ENCODE peak calls at places on chromosomes 11 and 22, in six cellular contexts. Z is GM04504; W is GM04503; S is activated CD8-positive, alpha-beta memory T cell treated with anti-CD3 and anti-CD28 coated beads, Interleukin-2, amount 50 U/mL, for 4 hours; Q is sciatic nerve; I is NCI-H460. U is an unnamed sample.

GRCh38 chr11:128039140-128040021 is 548.0 kb downstream of the ETS1 start:
- DNase-seq in Z (peak), W (peak), S (peak), Q (no peak), I (no peak), U (peak)

GRCh38 chr22:45107671-45108070 is 56.1 kb upstream of the NUP50 start:
- DNase-seq in Z (no peak), W (no peak), S (no peak), Q (no peak), I (no peak), U (no peak)

GRCh38 chr11:103332409-103332808 is 223.2 kb downstream of the DYNC2H1 start:
- DNase-seq in Z (no peak), W (no peak), S (no peak), Q (no peak), I (no peak), U (no peak)

GRCh38 chr11:94511932-94512781 is at the start of gene C11orf97:
- DNase-seq in Z (no peak), W (no peak), S (peak), Q (peak), I (no peak), U (no peak)

GRCh38 chr11:9203715-9204311 is 61.3 kb downstream of the DENND5A start:
- DNase-seq in Z (no peak), W (no peak), S (no peak), Q (no peak), I (no peak), U (no peak)

GRCh38 chr11:57444362-57445074 is 15.8 kb upstream of the RTN4RL2 start:
- DNase-seq in Z (no peak), W (no peak), S (no peak), Q (no peak), I (no peak), U (no peak)

GRCh38 chr11:88421530-88421929 is 84.0 kb upstream of the CTSC start:
- DNase-seq in Z (no peak), W (no peak), S (peak), Q (no peak), I (no peak), U (no peak)

GRCh38 chr11:130830563-130830950 is 85.7 kb downstream of the SNX19 start:
- DNase-seq in Z (no peak), W (no peak), S (no peak), Q (no peak), I (no peak), U (no peak)

GRCh38 chr11:35104655-35105054 is 34.3 kb upstream of the CD44 start:
- DNase-seq in Z (no peak), W (no peak), S (no peak), Q (no peak), I (no peak), U (no peak)

GRCh38 chr11:92227233-92227593 is 2.6 kb downstream of the FAT3 start:
- DNase-seq in Z (no peak), W (no peak), S (no peak), Q (no peak), I (no peak), U (no peak)

GRCh38 chr11:65366340-65366773 is 11.8 kb downstream of the TIGD3 start:
- DNase-seq in Z (peak), W (no peak), S (no peak), Q (no peak), I (peak), U (peak)

GRCh38 chr11:6992457-6993431 is 27.4 kb downstream of the ZNF214 start:
- DNase-seq in Z (peak), W (peak), S (no peak), Q (no peak), I (no peak), U (peak)

GRCh38 chr11:10331548-10332289 is 26.8 kb downstream of the ADM start:
- DNase-seq in Z (no peak), W (no peak), S (no peak), Q (no peak), I (no peak), U (no peak)

GRCh38 chr11:90204832-90205646 is 17.8 kb downstream of the CHORDC1 start:
- DNase-seq in Z (no peak), W (peak), S (no peak), Q (no peak), I (peak), U (no peak)

GRCh38 chr11:13357232-13357631 is 79.6 kb downstream of the BMAL1 start:
- DNase-seq in Z (no peak), W (no peak), S (no peak), Q (no peak), I (no peak), U (no peak)

GRCh38 chr11:93248602-93249001 is 50.8 kb upstream of the SLC36A4 start:
- DNase-seq in Z (no peak), W (no peak), S (no peak), Q (no peak), I (no peak), U (no peak)

GRCh38 chr11:68038226-68038717 is 553 bp upstream of the TCIRG1 start:
- DNase-seq in Z (no peak), W (no peak), S (no peak), Q (peak), I (no peak), U (no peak)

GRCh38 chr22:37325024-37325395 is 42.7 kb downstream of the CYTH4 start:
- DNase-seq in Z (no peak), W (no peak), S (no peak), Q (no peak), I (no peak), U (no peak)

GRCh38 chr11:110453684-110454354 is 24.1 kb downstream of the FDX1 start:
- DNase-seq in Z (no peak), W (no peak), S (no peak), Q (no peak), I (no peak), U (no peak)

GRCh38 chr22:30763815-30764686 is 69.4 kb downstream of the OSBP2 start:
- DNase-seq in Z (peak), W (no peak), S (peak), Q (no peak), I (peak), U (no peak)

GRCh38 chr11:85634747-85635146 is 6.4 kb downstream of the TMEM126B start:
- DNase-seq in Z (no peak), W (no peak), S (no peak), Q (no peak), I (no peak), U (no peak)

GRCh38 chr11:46122955-46123354 is 1.7 kb upstream of the PHF21A start:
- DNase-seq in Z (no peak), W (no peak), S (no peak), Q (no peak), I (no peak), U (no peak)

GRCh38 chr22:23240639-23241389 is 60.5 kb downstream of the BCR start:
- DNase-seq in Z (no peak), W (no peak), S (no peak), Q (no peak), I (no peak), U (no peak)

GRCh38 chr11:203056-203944 is 3.9 kb downstream of the BET1L start:
- DNase-seq in Z (no peak), W (no peak), S (peak), Q (no peak), I (no peak), U (no peak)

GRCh38 chr11:17013548-17014320 is 480 bp downstream of the PLEKHA7 start:
- DNase-seq in Z (no peak), W (no peak), S (no peak), Q (peak), I (no peak), U (no peak)

GRCh38 chr22:32407332-32407731 is 4.7 kb downstream of the RTCB start:
- DNase-seq in Z (no peak), W (no peak), S (no peak), Q (no peak), I (no peak), U (no peak)

GRCh38 chr11:74694536-74694935 is 36.7 kb downstream of the CHRDL2 start:
- DNase-seq in Z (no peak), W (no peak), S (no peak), Q (no peak), I (no peak), U (no peak)

GRCh38 chr11:63445720-63446119 is 45.2 kb downstream of the PLAAT5 start:
- DNase-seq in Z (no peak), W (peak), S (no peak), Q (no peak), I (no peak), U (no peak)

GRCh38 chr11:22800482-22800881 is 29.1 kb downstream of the SVIP start:
- DNase-seq in Z (no peak), W (no peak), S (no peak), Q (no peak), I (no peak), U (no peak)

GRCh38 chr22:46953968-46954755 is 191.7 kb downstream of the TBC1D22A start:
- DNase-seq in Z (no peak), W (no peak), S (no peak), Q (no peak), I (no peak), U (no peak)

GRCh38 chr11:64864473-64865285 is 13.7 kb downstream of the EHD1 start:
- DNase-seq in Z (peak), W (peak), S (no peak), Q (no peak), I (no peak), U (no peak)

U was measured in HS-5.